ENCODE peak calls at places on chromosome 16, in ten cellular contexts. R is heart right ventricle, C is ascending aorta, X is IMR-90, W is GM23338, L is left lung, N is heart left ventricle, B is thoracic aorta, K is cardiac muscle cell, U is brain microvascular endothelial cell. H is an unnamed sample.

GRCh38 chr16:20675488-20676267 is 21.8 kb downstream of the ACSM1 start:
- DNase-seq in R (no peak), C (no peak), X (no peak), W (peak), L (no peak), N (no peak), B (no peak), K (peak), U (no peak), H (peak)

GRCh38 chr16:29805232-29806095 is 865 bp upstream of the MAZ start:
- DNase-seq in R (peak), C (peak), X (peak), W (peak), L (peak), N (peak), B (peak), K (peak), U (peak), H (peak)

GRCh38 chr16:81708459-81709368 is 70.4 kb upstream of the PLCG2 start:
- DNase-seq in R (no peak), C (no peak), X (no peak), W (no peak), L (no peak), N (no peak), B (no peak), K (no peak), U (no peak), H (no peak)

GRCh38 chr16:49280022-49280741 is 1.5 kb downstream of the CBLN1 start:
- DNase-seq in R (no peak), C (no peak), X (no peak), W (peak), L (peak), N (no peak), B (no peak), K (peak), U (no peak), H (peak)

GRCh38 chr16:51834131-51834530 is 683.1 kb upstream of the SALL1 start:
- DNase-seq in R (no peak), C (no peak), X (peak), W (no peak), L (no peak), N (no peak), B (no peak), K (no peak), U (no peak), H (no peak)

GRCh38 chr16:50213939-50214519 is 52.3 kb upstream of the ADCY7 start:
- DNase-seq in R (no peak), C (no peak), X (peak), W (peak), L (no peak), N (no peak), B (no peak), K (peak), U (peak), H (peak)

GRCh38 chr16:75377971-75378386 is 55.3 kb downstream of the CFDP1 start:
- DNase-seq in R (no peak), C (no peak), X (peak), W (peak), L (no peak), N (no peak), B (no peak), K (no peak), U (peak), H (peak)

GRCh38 chr16:84065536-84066132 is 23.0 kb upstream of the SLC38A8 start:
- DNase-seq in R (no peak), C (no peak), X (peak), W (peak), L (no peak), N (peak), B (no peak), K (peak), U (peak), H (peak)

GRCh38 chr16:70761656-70762055 is 39.3 kb downstream of the VAC14 start:
- DNase-seq in R (no peak), C (no peak), X (no peak), W (no peak), L (no peak), N (no peak), B (no peak), K (no peak), U (no peak), H (no peak)

GRCh38 chr16:1612320-1613111 is at the start of gene CRAMP1:
- DNase-seq in R (peak), C (no peak), X (no peak), W (peak), L (no peak), N (peak), B (no peak), K (no peak), U (peak), H (peak)

GRCh38 chr16:1027416-1027815 is 45.1 kb upstream of the SSTR5 start:
- DNase-seq in R (no peak), C (no peak), X (no peak), W (no peak), L (no peak), N (no peak), B (no peak), K (no peak), U (no peak), H (no peak)

GRCh38 chr16:2388875-2389433 is 40.3 kb upstream of the CCNF start:
- DNase-seq in R (no peak), C (no peak), X (peak), W (no peak), L (no peak), N (peak), B (no peak), K (no peak), U (peak), H (no peak)

GRCh38 chr16:17367932-17368331 is 102.8 kb downstream of the XYLT1 start:
- DNase-seq in R (no peak), C (no peak), X (peak), W (peak), L (no peak), N (no peak), B (no peak), K (peak), U (peak), H (peak)

GRCh38 chr16:59905628-59906027 is 1171.5 kb upstream of the GOT2 start:
- DNase-seq in R (no peak), C (no peak), X (no peak), W (no peak), L (no peak), N (no peak), B (no peak), K (no peak), U (peak), H (no peak)

GRCh38 chr16:13441675-13442074 is 478.3 kb upstream of the ERCC4 start:
- DNase-seq in R (no peak), C (no peak), X (no peak), W (no peak), L (no peak), N (no peak), B (no peak), K (no peak), U (no peak), H (no peak)

GRCh38 chr16:84514874-84515835 is 10.7 kb upstream of the MEAK7 start:
- DNase-seq in R (no peak), C (no peak), X (no peak), W (no peak), L (peak), N (no peak), B (no peak), K (peak), U (no peak), H (peak)

GRCh38 chr16:66278111-66278531 is 88.4 kb upstream of the CDH5 start:
- DNase-seq in R (no peak), C (no peak), X (no peak), W (no peak), L (no peak), N (no peak), B (no peak), K (no peak), U (no peak), H (no peak)

GRCh38 chr16:65178151-65178550 is 56.3 kb upstream of the CDH11 start:
- DNase-seq in R (no peak), C (no peak), X (peak), W (no peak), L (no peak), N (no peak), B (no peak), K (no peak), U (peak), H (no peak)

GRCh38 chr16:50910698-50911025 is 168.8 kb downstream of the CYLD start:
- DNase-seq in R (no peak), C (no peak), X (no peak), W (no peak), L (no peak), N (no peak), B (no peak), K (no peak), U (no peak), H (no peak)

GRCh38 chr16:1029259-1029545 is 43.3 kb upstream of the SSTR5 start:
- DNase-seq in R (no peak), C (no peak), X (no peak), W (no peak), L (no peak), N (no peak), B (no peak), K (no peak), U (no peak), H (no peak)

GRCh38 chr16:5175263-5175662 is 77.7 kb upstream of the EEF2KMT start:
- DNase-seq in R (no peak), C (no peak), X (no peak), W (no peak), L (no peak), N (no peak), B (no peak), K (no peak), U (no peak), H (no peak)

GRCh38 chr16:68707341-68708152 is 29.5 kb upstream of the CDH1 start:
- DNase-seq in R (peak), C (no peak), X (no peak), W (peak), L (peak), N (peak), B (no peak), K (peak), U (peak), H (peak)

GRCh38 chr16:5077304-5077703 is 5.7 kb downstream of the ALG1 start:
- DNase-seq in R (no peak), C (no peak), X (no peak), W (no peak), L (no peak), N (no peak), B (no peak), K (no peak), U (no peak), H (no peak)

GRCh38 chr16:1535391-1536291 is 2.2 kb downstream of the TMEM204 start:
- DNase-seq in R (peak), C (no peak), X (no peak), W (peak), L (peak), N (no peak), B (no peak), K (no peak), U (no peak), H (no peak)

GRCh38 chr16:15782573-15783365 is 74.1 kb downstream of the MYH11 start:
- DNase-seq in R (no peak), C (no peak), X (peak), W (peak), L (no peak), N (no peak), B (no peak), K (peak), U (no peak), H (peak)

GRCh38 chr16:15778999-15779614 is 77.7 kb downstream of the MYH11 start:
- DNase-seq in R (no peak), C (no peak), X (no peak), W (no peak), L (no peak), N (no peak), B (no peak), K (no peak), U (no peak), H (no peak)

GRCh38 chr16:15781650-15782049 is 75.2 kb downstream of the MYH11 start:
- DNase-seq in R (no peak), C (no peak), X (no peak), W (no peak), L (no peak), N (no peak), B (no peak), K (no peak), U (no peak), H (no peak)

GRCh38 chr16:15779664-15780351 is 77.0 kb downstream of the MYH11 start:
- DNase-seq in R (no peak), C (no peak), X (no peak), W (no peak), L (no peak), N (no peak), B (no peak), K (no peak), U (no peak), H (no peak)

GRCh38 chr16:15780805-15781204 is 76.0 kb downstream of the MYH11 start:
- DNase-seq in R (no peak), C (no peak), X (no peak), W (no peak), L (no peak), N (no peak), B (no peak), K (no peak), U (no peak), H (no peak)
- H3K27ac ChIP-seq in R (no peak), C (peak), X (no peak), W (no peak), L (no peak), N (no peak), B (peak), K (no peak), U (no peak), H (no peak)

GRCh38 chr16:12010388-12011251 is 34.1 kb downstream of the SNX29 start:
- DNase-seq in R (no peak), C (no peak), X (no peak), W (no peak), L (no peak), N (no peak), B (no peak), K (no peak), U (no peak), H (no peak)
- H3K27ac ChIP-seq in R (peak), C (peak), X (no peak), W (no peak), L (peak), N (no peak), B (peak), K (no peak), U (no peak), H (no peak)

GRCh38 chr16:67547423-67548264 is 14.7 kb upstream of the CTCF start:
- DNase-seq in R (no peak), C (no peak), X (no peak), W (no peak), L (no peak), N (no peak), B (no peak), K (no peak), U (no peak), H (no peak)
- H3K27ac ChIP-seq in R (peak), C (no peak), X (no peak), W (no peak), L (no peak), N (peak), B (no peak), K (no peak), U (no peak), H (no peak)

DNA sequence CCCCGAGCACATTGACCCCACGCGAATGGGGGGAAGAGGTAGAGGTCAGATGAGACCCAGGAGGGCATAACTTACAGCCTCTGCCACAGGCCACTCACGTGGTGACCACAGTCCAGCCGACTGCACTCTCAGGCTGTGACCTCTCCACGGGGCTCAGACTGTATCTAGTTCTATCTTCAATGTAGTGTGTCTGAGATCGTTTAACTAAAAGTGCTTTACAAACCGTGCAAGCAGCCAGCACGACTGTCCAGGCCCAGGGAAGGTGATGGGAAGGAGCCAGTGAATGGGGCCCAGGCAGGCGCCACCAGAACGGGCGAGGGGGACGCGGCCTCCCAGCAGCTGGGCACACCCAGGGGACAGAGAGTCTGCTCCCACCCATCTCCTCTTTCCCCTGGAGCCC is 108.6 kb downstream of the ANKRD11 start:
- DNase-seq in R (no peak), C (no peak), X (no peak), W (no peak), L (no peak), N (no peak), B (no peak), K (no peak), U (no peak), H (no peak)
- H3K27ac ChIP-seq in R (no peak), C (no peak), X (no peak), W (no peak), L (no peak), N (no peak), B (no peak), K (peak), U (no peak), H (no peak)

DNA sequence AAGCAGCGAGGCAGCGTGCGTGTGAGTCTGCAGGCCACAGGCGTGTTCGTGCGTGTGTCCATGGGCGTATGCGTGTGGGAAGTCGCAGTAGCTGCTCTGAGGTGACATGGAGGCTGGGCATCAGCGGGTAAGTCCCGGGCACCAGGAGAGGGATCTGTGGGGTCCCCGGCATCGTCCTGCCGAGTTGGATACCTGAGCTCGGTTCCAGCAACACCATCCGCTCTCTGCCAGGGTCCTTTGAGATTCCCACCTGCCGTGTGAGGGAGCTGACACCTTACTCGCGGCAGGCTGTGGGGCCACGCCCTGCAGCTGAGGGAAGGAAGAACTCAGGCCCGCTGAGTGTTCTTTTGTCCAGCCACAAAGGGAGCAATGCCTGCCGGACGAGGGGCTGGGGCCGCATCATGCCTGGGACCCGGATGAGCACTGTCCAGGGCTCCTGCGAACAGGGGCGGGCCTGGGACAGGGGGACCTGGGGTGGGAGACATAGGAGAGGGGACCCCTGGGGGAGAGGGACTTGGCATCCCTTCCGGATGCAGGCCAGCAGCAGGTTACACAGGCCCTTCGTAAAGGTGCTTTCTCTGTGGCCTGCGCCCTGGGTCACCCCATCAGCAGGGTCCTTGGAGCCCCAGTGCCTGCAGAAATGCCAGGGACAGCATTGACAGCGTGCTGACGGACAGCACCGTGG is 5.0 kb upstream of the SNAI3 start:
- DNase-seq in R (no peak), C (no peak), X (no peak), W (no peak), L (peak), N (no peak), B (no peak), K (no peak), U (no peak), H (no peak)
- H3K27ac ChIP-seq in R (no peak), C (no peak), X (no peak), W (no peak), L (no peak), N (no peak), B (no peak), K (no peak), U (no peak), H (no peak)

DNA sequence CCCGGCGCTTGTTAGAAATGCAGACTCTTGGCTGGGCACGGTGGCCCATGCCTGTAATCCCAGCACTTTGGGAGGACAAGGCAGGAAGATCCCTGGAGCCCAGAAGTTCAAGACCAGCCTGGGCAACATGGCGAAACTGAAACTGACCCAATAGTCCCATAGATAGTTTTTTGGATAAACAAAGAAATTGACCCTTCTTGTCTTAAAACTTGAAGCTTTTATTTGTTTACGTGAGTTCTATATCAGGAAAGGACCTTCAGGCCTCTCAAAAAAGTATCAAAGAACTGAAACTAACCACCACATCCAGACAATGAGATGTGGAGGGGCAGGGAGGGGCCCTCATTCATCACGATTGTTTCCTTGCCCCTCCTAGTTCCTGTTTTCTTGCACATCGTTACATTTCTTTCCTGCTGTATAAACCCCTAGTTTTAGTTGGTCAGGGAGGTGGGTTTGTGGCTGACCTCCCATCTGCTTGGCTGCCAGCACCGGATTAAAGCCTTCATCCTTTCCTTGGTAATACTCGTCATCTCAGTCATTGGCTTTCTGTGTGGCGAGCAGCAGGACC is 29.9 kb upstream of the PRM1 start:
- DNase-seq in R (no peak), C (no peak), X (no peak), W (no peak), L (no peak), N (no peak), B (no peak), K (no peak), U (no peak), H (no peak)
- H3K27ac ChIP-seq in R (no peak), C (no peak), X (no peak), W (no peak), L (peak), N (peak), B (no peak), K (no peak), U (no peak), H (no peak)

GRCh38 chr16:85557976-85558589 is 55.0 kb upstream of the GSE1 start:
- DNase-seq in R (no peak), C (no peak), X (no peak), W (peak), L (peak), N (no peak), B (no peak), K (no peak), U (no peak), H (no peak)

GRCh38 chr16:85556456-85557082 is 56.6 kb upstream of the GSE1 start:
- DNase-seq in R (peak), C (no peak), X (no peak), W (peak), L (peak), N (peak), B (no peak), K (peak), U (no peak), H (peak)

GRCh38 chr16:85555549-85556455 is 57.3 kb upstream of the GSE1 start:
- DNase-seq in R (peak), C (no peak), X (no peak), W (peak), L (peak), N (no peak), B (no peak), K (peak), U (peak), H (no peak)

GRCh38 chr16:85554791-85555548 is 58.2 kb upstream of the GSE1 start:
- DNase-seq in R (peak), C (no peak), X (peak), W (peak), L (peak), N (peak), B (peak), K (peak), U (peak), H (peak)

DNA sequence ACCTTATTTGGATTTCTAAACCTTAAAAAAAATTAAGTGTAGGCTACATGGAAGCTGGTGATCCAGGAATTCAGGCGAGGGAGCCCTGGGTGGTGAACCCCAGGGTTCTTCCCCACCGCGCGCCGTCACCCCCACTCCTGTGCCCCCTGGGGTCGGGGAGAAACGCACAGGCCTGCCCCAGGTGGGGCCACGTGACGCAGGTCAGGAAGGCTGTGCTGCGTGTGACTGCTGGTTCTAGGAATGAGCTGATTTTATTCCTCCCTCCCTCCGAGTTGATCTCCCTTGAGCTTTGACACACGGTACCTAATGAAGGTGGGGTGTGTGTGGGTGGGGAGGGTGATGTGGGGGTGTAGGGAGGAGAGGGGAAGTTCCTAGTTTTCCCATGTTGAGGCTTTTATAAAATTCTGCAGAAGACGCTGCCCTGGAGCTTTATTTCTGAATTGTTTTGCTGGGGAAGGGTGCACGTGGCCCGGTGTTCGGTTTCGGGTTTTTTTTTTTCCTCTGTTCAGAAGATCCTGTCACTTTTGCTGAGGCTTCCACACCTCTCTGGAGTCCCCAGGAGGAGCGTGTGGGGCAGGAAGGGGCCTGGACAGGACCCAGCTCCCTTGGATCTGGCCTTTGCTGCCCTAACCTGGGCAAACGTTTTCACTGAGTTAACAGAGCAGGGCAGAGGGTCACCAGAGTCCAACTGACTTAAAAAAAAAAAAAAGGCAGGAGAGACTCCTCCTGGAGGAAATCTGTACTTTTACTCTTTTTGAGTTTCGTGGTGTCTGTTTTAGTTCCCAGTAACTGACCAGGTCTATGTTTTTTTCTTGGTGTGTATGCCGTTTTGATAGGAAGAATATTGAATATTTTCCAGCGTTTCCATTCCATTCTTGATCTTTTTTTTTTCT is 55.8 kb upstream of the GSE1 start:
- DNase-seq in R (no peak), C (no peak), X (no peak), W (peak), L (peak), N (no peak), B (no peak), K (no peak), U (no peak), H (peak)
- H3K27ac ChIP-seq in R (peak), C (peak), X (peak), W (peak), L (peak), N (peak), B (peak), K (peak), U (no peak), H (no peak)

GRCh38 chr16:87320510-87321227 is 3.5 kb upstream of the C16orf95 start:
- DNase-seq in R (no peak), C (no peak), X (no peak), W (no peak), L (no peak), N (no peak), B (no peak), K (no peak), U (no peak), H (no peak)
- H3K27ac ChIP-seq in R (no peak), C (no peak), X (no peak), W (no peak), L (no peak), N (no peak), B (no peak), K (no peak), U (no peak), H (no peak)